ENCODE peak calls at places on chromosomes 11 and 22, in five cellular contexts. One of them, this sample, is unnamed.

GRCh38 chr11:93775289-93775688 is 8.8 kb upstream of the MED17 start:
- DNase-seq in hypothalamus: no peak
- DNase-seq in CD8-positive, alpha-beta memory T cell: no peak
- DNase-seq in skeletal muscle cell: no peak
- DNase-seq in choroid plexus epithelial cell: peak
- DNase-seq in this sample: no peak

GRCh38 chr11:2771758-2772466 is 72.1 kb upstream of the KCNQ1OT1 start:
- DNase-seq in choroid plexus epithelial cell: no peak
- DNase-seq in CD8-positive, alpha-beta memory T cell: no peak
- DNase-seq in skeletal muscle cell: no peak
- DNase-seq in hypothalamus: no peak
- DNase-seq in this sample: no peak

GRCh38 chr11:59787816-59788215 is 22.8 kb downstream of the MRPL16 start:
- DNase-seq in skeletal muscle cell: peak
- DNase-seq in hypothalamus: no peak
- DNase-seq in CD8-positive, alpha-beta memory T cell: no peak
- DNase-seq in choroid plexus epithelial cell: peak
- DNase-seq in this sample: no peak

GRCh38 chr22:35591696-35592417 is 25.3 kb downstream of the MB start:
- DNase-seq in CD8-positive, alpha-beta memory T cell: no peak
- DNase-seq in choroid plexus epithelial cell: no peak
- DNase-seq in hypothalamus: no peak
- DNase-seq in skeletal muscle cell: no peak
- DNase-seq in this sample: no peak

GRCh38 chr11:7514099-7514725 is 413 bp downstream of the PPFIBP2 start:
- DNase-seq in hypothalamus: peak
- DNase-seq in skeletal muscle cell: no peak
- DNase-seq in CD8-positive, alpha-beta memory T cell: no peak
- DNase-seq in choroid plexus epithelial cell: no peak
- DNase-seq in this sample: no peak

GRCh38 chr11:67312187-67313021 is 9.1 kb downstream of the SSH3 start:
- DNase-seq in hypothalamus: no peak
- DNase-seq in skeletal muscle cell: no peak
- DNase-seq in choroid plexus epithelial cell: no peak
- DNase-seq in CD8-positive, alpha-beta memory T cell: peak
- DNase-seq in this sample: no peak

GRCh38 chr11:104795511-104796213 is 102.6 kb downstream of the CASP12 start:
- DNase-seq in choroid plexus epithelial cell: no peak
- DNase-seq in hypothalamus: no peak
- DNase-seq in skeletal muscle cell: no peak
- DNase-seq in CD8-positive, alpha-beta memory T cell: no peak
- DNase-seq in this sample: no peak

GRCh38 chr11:27416568-27417176 is 53.7 kb upstream of the CCDC34 start:
- DNase-seq in choroid plexus epithelial cell: no peak
- DNase-seq in hypothalamus: no peak
- DNase-seq in skeletal muscle cell: no peak
- DNase-seq in CD8-positive, alpha-beta memory T cell: no peak
- DNase-seq in this sample: no peak

GRCh38 chr11:45031912-45032519 is 81.3 kb upstream of the TP53I11 start:
- DNase-seq in choroid plexus epithelial cell: no peak
- DNase-seq in CD8-positive, alpha-beta memory T cell: no peak
- DNase-seq in hypothalamus: no peak
- DNase-seq in skeletal muscle cell: no peak
- DNase-seq in this sample: no peak

GRCh38 chr11:120013325-120014250 is 124.3 kb downstream of the TRIM29 start:
- DNase-seq in CD8-positive, alpha-beta memory T cell: no peak
- DNase-seq in skeletal muscle cell: no peak
- DNase-seq in hypothalamus: peak
- DNase-seq in choroid plexus epithelial cell: peak
- DNase-seq in this sample: no peak

GRCh38 chr22:50115693-50116092 is 25.9 kb downstream of the MOV10L1 start:
- DNase-seq in skeletal muscle cell: no peak
- DNase-seq in choroid plexus epithelial cell: peak
- DNase-seq in hypothalamus: no peak
- DNase-seq in CD8-positive, alpha-beta memory T cell: no peak
- DNase-seq in this sample: no peak

GRCh38 chr11:18775492-18776292 is 15.9 kb downstream of the PTPN5 start:
- DNase-seq in choroid plexus epithelial cell: peak
- DNase-seq in CD8-positive, alpha-beta memory T cell: peak
- DNase-seq in hypothalamus: no peak
- DNase-seq in skeletal muscle cell: no peak
- DNase-seq in this sample: no peak

GRCh38 chr11:2942872-2943710 is 13.9 kb upstream of the PHLDA2 start:
- DNase-seq in CD8-positive, alpha-beta memory T cell: no peak
- DNase-seq in choroid plexus epithelial cell: no peak
- DNase-seq in hypothalamus: no peak
- DNase-seq in skeletal muscle cell: no peak
- DNase-seq in this sample: no peak

GRCh38 chr11:118200901-118201680 is 23.7 kb downstream of the JAML start:
- DNase-seq in CD8-positive, alpha-beta memory T cell: peak
- DNase-seq in skeletal muscle cell: no peak
- DNase-seq in choroid plexus epithelial cell: no peak
- DNase-seq in hypothalamus: no peak
- DNase-seq in this sample: no peak

GRCh38 chr11:45232341-45233080 is 53.6 kb downstream of the SYT13 start:
- DNase-seq in hypothalamus: no peak
- DNase-seq in skeletal muscle cell: no peak
- DNase-seq in choroid plexus epithelial cell: no peak
- DNase-seq in CD8-positive, alpha-beta memory T cell: no peak
- DNase-seq in this sample: no peak

GRCh38 chr22:27331526-27332281 is 469.9 kb downstream of the MN1 start:
- DNase-seq in hypothalamus: peak
- DNase-seq in choroid plexus epithelial cell: peak
- DNase-seq in CD8-positive, alpha-beta memory T cell: no peak
- DNase-seq in skeletal muscle cell: peak
- DNase-seq in this sample: no peak

GRCh38 chr11:58811499-58811898 is 33.0 kb downstream of the GLYATL2 start:
- DNase-seq in hypothalamus: no peak
- DNase-seq in CD8-positive, alpha-beta memory T cell: no peak
- DNase-seq in skeletal muscle cell: no peak
- DNase-seq in choroid plexus epithelial cell: no peak
- DNase-seq in this sample: no peak

GRCh38 chr11:125410091-125410490 is 86.0 kb downstream of the FEZ1 start:
- DNase-seq in CD8-positive, alpha-beta memory T cell: no peak
- DNase-seq in skeletal muscle cell: no peak
- DNase-seq in hypothalamus: no peak
- DNase-seq in choroid plexus epithelial cell: peak
- DNase-seq in this sample: no peak

This sample was measured in AG04450.